ENCODE peak calls at places on chromosomes 5 and 9, in ten cellular contexts. One of them, this sample, is unnamed.

GRCh38 chr9:87708989-87709706 is 16.8 kb upstream of the CTSL start:
- DNase-seq in fibroblast of lung: no peak
- DNase-seq in mammary epithelial cell: no peak
- DNase-seq in GM23248: no peak
- DNase-seq in astrocyte: no peak
- DNase-seq in MM.1S: no peak
- DNase-seq in endothelial cell of umbilical vein: no peak
- DNase-seq in neuronal stem cell: no peak
- DNase-seq in GM12878: no peak
- DNase-seq in IMR-90: no peak
- DNase-seq in this sample: no peak

GRCh38 chr9:135581636-135582426 is 20.3 kb downstream of the PAEP start:
- DNase-seq in fibroblast of lung: no peak
- DNase-seq in mammary epithelial cell: no peak
- DNase-seq in GM23248: no peak
- DNase-seq in astrocyte: no peak
- DNase-seq in MM.1S: no peak
- DNase-seq in endothelial cell of umbilical vein: no peak
- DNase-seq in neuronal stem cell: no peak
- DNase-seq in GM12878: no peak
- DNase-seq in IMR-90: no peak
- DNase-seq in this sample: no peak

GRCh38 chr5:178289438-178289837 is 56.8 kb upstream of the PHYKPL start:
- DNase-seq in fibroblast of lung: no peak
- DNase-seq in mammary epithelial cell: no peak
- DNase-seq in GM23248: no peak
- DNase-seq in astrocyte: no peak
- DNase-seq in MM.1S: no peak
- DNase-seq in endothelial cell of umbilical vein: no peak
- DNase-seq in neuronal stem cell: no peak
- DNase-seq in GM12878: no peak
- DNase-seq in IMR-90: no peak
- DNase-seq in this sample: no peak

GRCh38 chr5:36575367-36575781 is 31.0 kb upstream of the SLC1A3 start:
- DNase-seq in fibroblast of lung: peak
- DNase-seq in mammary epithelial cell: peak
- DNase-seq in GM23248: peak
- DNase-seq in astrocyte: peak
- DNase-seq in MM.1S: no peak
- DNase-seq in endothelial cell of umbilical vein: peak
- DNase-seq in neuronal stem cell: no peak
- DNase-seq in GM12878: no peak
- DNase-seq in IMR-90: peak
- DNase-seq in this sample: no peak

GRCh38 chr9:138096192-138096845 is 218.7 kb downstream of the CACNA1B start:
- DNase-seq in fibroblast of lung: no peak
- DNase-seq in mammary epithelial cell: no peak
- DNase-seq in GM23248: no peak
- DNase-seq in astrocyte: no peak
- DNase-seq in MM.1S: no peak
- DNase-seq in endothelial cell of umbilical vein: no peak
- DNase-seq in neuronal stem cell: no peak
- DNase-seq in GM12878: no peak
- DNase-seq in IMR-90: no peak
- DNase-seq in this sample: no peak

GRCh38 chr5:181059297-181060230 is 19.5 kb downstream of the BTNL9 start:
- DNase-seq in fibroblast of lung: no peak
- DNase-seq in mammary epithelial cell: no peak
- DNase-seq in GM23248: no peak
- DNase-seq in astrocyte: no peak
- DNase-seq in MM.1S: no peak
- DNase-seq in endothelial cell of umbilical vein: no peak
- DNase-seq in neuronal stem cell: no peak
- DNase-seq in GM12878: no peak
- DNase-seq in IMR-90: no peak
- DNase-seq in this sample: no peak

GRCh38 chr9:93205045-93205768 is 21.3 kb downstream of the WNK2 start:
- DNase-seq in fibroblast of lung: peak
- DNase-seq in mammary epithelial cell: no peak
- DNase-seq in GM23248: peak
- DNase-seq in astrocyte: peak
- DNase-seq in MM.1S: peak
- DNase-seq in endothelial cell of umbilical vein: no peak
- DNase-seq in neuronal stem cell: peak
- DNase-seq in GM12878: no peak
- DNase-seq in IMR-90: no peak
- DNase-seq in this sample: no peak

GRCh38 chr5:39447968-39448367 is 23.2 kb upstream of the DAB2 start:
- DNase-seq in fibroblast of lung: peak
- DNase-seq in mammary epithelial cell: no peak
- DNase-seq in GM23248: peak
- DNase-seq in astrocyte: peak
- DNase-seq in MM.1S: no peak
- DNase-seq in endothelial cell of umbilical vein: peak
- DNase-seq in neuronal stem cell: no peak
- DNase-seq in GM12878: no peak
- DNase-seq in IMR-90: peak
- DNase-seq in this sample: no peak

GRCh38 chr5:65247594-65247993 is 234.1 kb downstream of the ADAMTS6 start:
- DNase-seq in fibroblast of lung: no peak
- DNase-seq in mammary epithelial cell: peak
- DNase-seq in GM23248: no peak
- DNase-seq in astrocyte: no peak
- DNase-seq in MM.1S: no peak
- DNase-seq in endothelial cell of umbilical vein: no peak
- DNase-seq in neuronal stem cell: no peak
- DNase-seq in GM12878: no peak
- DNase-seq in IMR-90: no peak
- DNase-seq in this sample: no peak

GRCh38 chr9:14715102-14715501 is 7.4 kb downstream of the CER1 start:
- DNase-seq in fibroblast of lung: peak
- DNase-seq in mammary epithelial cell: no peak
- DNase-seq in GM23248: no peak
- DNase-seq in astrocyte: no peak
- DNase-seq in MM.1S: no peak
- DNase-seq in endothelial cell of umbilical vein: no peak
- DNase-seq in neuronal stem cell: no peak
- DNase-seq in GM12878: no peak
- DNase-seq in IMR-90: no peak
- DNase-seq in this sample: no peak

GRCh38 chr9:105694848-105695581 is 674 bp downstream of the TMEM38B start:
- DNase-seq in fibroblast of lung: peak
- DNase-seq in mammary epithelial cell: peak
- DNase-seq in GM23248: peak
- DNase-seq in astrocyte: peak
- DNase-seq in MM.1S: peak
- DNase-seq in endothelial cell of umbilical vein: peak
- DNase-seq in neuronal stem cell: peak
- DNase-seq in GM12878: peak
- DNase-seq in IMR-90: peak
- DNase-seq in this sample: peak

GRCh38 chr5:158463971-158464370 is 605.0 kb upstream of the CLINT1 start:
- DNase-seq in fibroblast of lung: no peak
- DNase-seq in mammary epithelial cell: peak
- DNase-seq in GM23248: peak
- DNase-seq in astrocyte: no peak
- DNase-seq in MM.1S: no peak
- DNase-seq in endothelial cell of umbilical vein: no peak
- DNase-seq in neuronal stem cell: no peak
- DNase-seq in GM12878: no peak
- DNase-seq in IMR-90: peak
- DNase-seq in this sample: no peak

GRCh38 chr9:79046401-79046800 is 525.4 kb upstream of the TLE4 start:
- DNase-seq in fibroblast of lung: peak
- DNase-seq in mammary epithelial cell: no peak
- DNase-seq in GM23248: peak
- DNase-seq in astrocyte: peak
- DNase-seq in MM.1S: no peak
- DNase-seq in endothelial cell of umbilical vein: peak
- DNase-seq in neuronal stem cell: no peak
- DNase-seq in GM12878: no peak
- DNase-seq in IMR-90: peak
- DNase-seq in this sample: no peak

GRCh38 chr5:75265731-75266130 is 29.1 kb upstream of the ANKRD31 start:
- DNase-seq in fibroblast of lung: peak
- DNase-seq in mammary epithelial cell: peak
- DNase-seq in GM23248: peak
- DNase-seq in astrocyte: peak
- DNase-seq in MM.1S: peak
- DNase-seq in endothelial cell of umbilical vein: peak
- DNase-seq in neuronal stem cell: no peak
- DNase-seq in GM12878: no peak
- DNase-seq in IMR-90: peak
- DNase-seq in this sample: peak

GRCh38 chr5:75262278-75262677 is 25.6 kb upstream of the ANKRD31 start:
- DNase-seq in fibroblast of lung: no peak
- DNase-seq in mammary epithelial cell: no peak
- DNase-seq in GM23248: no peak
- DNase-seq in astrocyte: no peak
- DNase-seq in MM.1S: no peak
- DNase-seq in endothelial cell of umbilical vein: no peak
- DNase-seq in neuronal stem cell: no peak
- DNase-seq in GM12878: no peak
- DNase-seq in IMR-90: no peak
- DNase-seq in this sample: no peak

GRCh38 chr5:75260708-75261107 is 24.0 kb upstream of the ANKRD31 start:
- DNase-seq in fibroblast of lung: no peak
- DNase-seq in mammary epithelial cell: no peak
- DNase-seq in GM23248: no peak
- DNase-seq in astrocyte: no peak
- DNase-seq in MM.1S: no peak
- DNase-seq in endothelial cell of umbilical vein: no peak
- DNase-seq in neuronal stem cell: no peak
- DNase-seq in GM12878: no peak
- DNase-seq in IMR-90: no peak
- DNase-seq in this sample: no peak
- H3K27ac ChIP-seq in fibroblast of lung: no peak
- H3K27ac ChIP-seq in mammary epithelial cell: no peak
- H3K27ac ChIP-seq in GM23248: no peak
- H3K27ac ChIP-seq in astrocyte: no peak
- H3K27ac ChIP-seq in MM.1S: no peak
- H3K27ac ChIP-seq in endothelial cell of umbilical vein: no peak
- H3K27ac ChIP-seq in neuronal stem cell: no peak
- H3K27ac ChIP-seq in GM12878: no peak
- H3K27ac ChIP-seq in IMR-90: no peak
- H3K27ac ChIP-seq in this sample: peak

DNA sequence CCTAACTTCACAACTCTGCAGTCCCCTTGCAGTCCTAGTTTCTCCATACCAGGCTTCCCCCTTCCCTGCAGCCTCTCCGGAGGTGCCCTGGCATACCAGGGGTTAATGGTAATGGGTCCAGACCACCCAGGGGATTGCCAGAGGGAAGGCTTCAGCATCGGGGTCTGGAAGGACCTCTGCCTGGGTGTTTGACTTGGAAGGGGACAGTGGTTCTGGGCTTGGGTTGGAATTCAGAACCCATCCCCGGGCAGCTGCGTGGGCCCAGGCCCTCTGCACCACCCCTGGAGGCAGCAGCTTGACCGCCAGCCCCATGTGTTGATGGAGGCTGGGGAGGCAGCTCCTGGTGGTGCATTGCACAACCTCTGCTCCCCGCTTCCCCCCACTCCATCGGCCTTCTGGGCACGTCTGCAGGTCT is 1.3 kb downstream of the NCS1 start:
- DNase-seq in fibroblast of lung: no peak
- DNase-seq in mammary epithelial cell: no peak
- DNase-seq in GM23248: peak
- DNase-seq in astrocyte: no peak
- DNase-seq in MM.1S: no peak
- DNase-seq in endothelial cell of umbilical vein: no peak
- DNase-seq in neuronal stem cell: no peak
- DNase-seq in GM12878: no peak
- DNase-seq in IMR-90: peak
- DNase-seq in this sample: no peak
- H3K9ac ChIP-seq in fibroblast of lung: peak
- H3K9ac ChIP-seq in mammary epithelial cell: peak
- H3K9ac ChIP-seq in GM23248: peak
- H3K9ac ChIP-seq in astrocyte: peak
- H3K9ac ChIP-seq in MM.1S: no peak
- H3K9ac ChIP-seq in endothelial cell of umbilical vein: peak
- H3K9ac ChIP-seq in neuronal stem cell: peak
- H3K9ac ChIP-seq in GM12878: no peak
- H3K9ac ChIP-seq in IMR-90: peak
- H3K9ac ChIP-seq in this sample: peak

GRCh38 chr9:36471359-36471758 is 71.3 kb upstream of the RNF38 start:
- DNase-seq in fibroblast of lung: no peak
- DNase-seq in mammary epithelial cell: no peak
- DNase-seq in GM23248: peak
- DNase-seq in astrocyte: no peak
- DNase-seq in MM.1S: no peak
- DNase-seq in endothelial cell of umbilical vein: peak
- DNase-seq in neuronal stem cell: no peak
- DNase-seq in GM12878: no peak
- DNase-seq in IMR-90: no peak
- DNase-seq in this sample: peak

DNA sequence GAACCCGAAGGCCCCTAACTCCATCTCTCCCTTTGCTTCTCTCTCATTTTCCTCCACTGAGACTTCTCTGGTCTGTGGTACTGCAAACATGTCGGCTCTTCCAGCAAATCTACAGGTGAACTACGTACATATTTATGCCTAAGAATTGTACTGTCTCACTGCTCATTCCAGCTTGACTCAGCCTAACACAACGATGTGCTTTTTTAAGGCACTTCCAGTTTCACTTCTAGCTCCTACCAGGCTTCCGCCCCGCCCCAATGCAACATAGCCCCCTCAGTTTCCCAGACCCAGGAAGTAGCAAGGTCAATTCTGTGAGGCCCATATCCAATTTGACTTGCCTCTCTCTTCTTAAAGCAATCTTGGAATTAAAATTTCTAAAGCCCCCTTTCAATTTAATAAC is 70.8 kb upstream of the RNF38 start:
- DNase-seq in fibroblast of lung: peak
- DNase-seq in mammary epithelial cell: peak
- DNase-seq in GM23248: peak
- DNase-seq in astrocyte: peak
- DNase-seq in MM.1S: peak
- DNase-seq in endothelial cell of umbilical vein: peak
- DNase-seq in neuronal stem cell: no peak
- DNase-seq in GM12878: peak
- DNase-seq in IMR-90: peak
- DNase-seq in this sample: peak
- H3K27ac ChIP-seq in fibroblast of lung: peak
- H3K27ac ChIP-seq in mammary epithelial cell: peak
- H3K27ac ChIP-seq in GM23248: peak
- H3K27ac ChIP-seq in astrocyte: peak
- H3K27ac ChIP-seq in MM.1S: peak
- H3K27ac ChIP-seq in endothelial cell of umbilical vein: peak
- H3K27ac ChIP-seq in neuronal stem cell: no peak
- H3K27ac ChIP-seq in GM12878: peak
- H3K27ac ChIP-seq in IMR-90: peak
- H3K27ac ChIP-seq in this sample: peak

DNA sequence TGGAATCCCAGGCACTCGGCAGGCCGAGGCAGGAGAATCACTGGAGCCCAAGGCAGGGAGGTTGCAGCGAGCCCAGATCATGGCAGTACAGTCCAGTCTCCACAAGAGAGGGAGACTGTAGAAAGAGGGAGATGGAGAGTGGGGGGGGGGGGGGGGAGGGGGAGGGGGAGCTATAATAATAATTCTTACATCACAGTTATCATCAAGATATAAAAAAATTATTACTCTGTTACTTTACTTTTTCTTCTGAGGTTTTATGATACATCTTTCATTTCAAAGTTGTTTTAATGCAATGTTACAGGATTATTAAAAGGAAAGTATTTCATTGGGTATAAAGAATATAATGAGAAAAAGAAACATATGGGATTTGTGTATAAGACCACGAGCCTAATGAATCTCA is 17.8 kb upstream of the RAB3C start:
- DNase-seq in fibroblast of lung: no peak
- DNase-seq in mammary epithelial cell: no peak
- DNase-seq in GM23248: no peak
- DNase-seq in astrocyte: no peak
- DNase-seq in MM.1S: no peak
- DNase-seq in endothelial cell of umbilical vein: no peak
- DNase-seq in neuronal stem cell: no peak
- DNase-seq in GM12878: no peak
- DNase-seq in IMR-90: no peak
- DNase-seq in this sample: no peak
- H3K9ac ChIP-seq in fibroblast of lung: no peak
- H3K9ac ChIP-seq in mammary epithelial cell: no peak
- H3K9ac ChIP-seq in GM23248: no peak
- H3K9ac ChIP-seq in astrocyte: no peak
- H3K9ac ChIP-seq in MM.1S: no peak
- H3K9ac ChIP-seq in endothelial cell of umbilical vein: no peak
- H3K9ac ChIP-seq in neuronal stem cell: no peak
- H3K9ac ChIP-seq in GM12878: no peak
- H3K9ac ChIP-seq in IMR-90: no peak
- H3K9ac ChIP-seq in this sample: no peak